ENCODE peak calls at places on chromosomes 6 and 20, in eight cellular contexts. One of them, this sample, is unnamed.

GRCh38 chr6:45789238-45789637 is 226.4 kb downstream of the CLIC5 start:
- DNase-seq in GDM1: no peak
- DNase-seq in cardiac fibroblast: no peak
- DNase-seq in activated naive CD4-positive, alpha-beta T cell: no peak
- DNase-seq in RPMI7951: no peak
- DNase-seq in fibroblast of the conjunctiva: no peak
- DNase-seq in activated CD8-positive, alpha-beta T cell treated with anti-CD3 and anti-CD28 coated beads, Interleukin-2, amount 10 ng/mL, durations not matched to agents 7 days and 5 days: no peak
- DNase-seq in CD8-positive, alpha-beta T cell: no peak
- DNase-seq in this sample: no peak

GRCh38 chr6:148358196-148358785 is 15.7 kb downstream of the SASH1 start:
- DNase-seq in cardiac fibroblast: peak
- DNase-seq in fibroblast of the conjunctiva: peak
- DNase-seq in CD8-positive, alpha-beta T cell: no peak
- DNase-seq in GDM1: no peak
- DNase-seq in RPMI7951: no peak
- DNase-seq in activated CD8-positive, alpha-beta T cell treated with anti-CD3 and anti-CD28 coated beads, Interleukin-2, amount 10 ng/mL, durations not matched to agents 7 days and 5 days: no peak
- DNase-seq in activated naive CD4-positive, alpha-beta T cell: no peak
- DNase-seq in this sample: peak

GRCh38 chr6:44923416-44923815 is 404.7 kb upstream of the RUNX2 start:
- DNase-seq in CD8-positive, alpha-beta T cell: no peak
- DNase-seq in activated CD8-positive, alpha-beta T cell treated with anti-CD3 and anti-CD28 coated beads, Interleukin-2, amount 10 ng/mL, durations not matched to agents 7 days and 5 days: no peak
- DNase-seq in cardiac fibroblast: no peak
- DNase-seq in activated naive CD4-positive, alpha-beta T cell: no peak
- DNase-seq in GDM1: no peak
- DNase-seq in RPMI7951: no peak
- DNase-seq in fibroblast of the conjunctiva: no peak
- DNase-seq in this sample: no peak

GRCh38 chr20:38806855-38807655 is 1.6 kb downstream of the PPP1R16B start:
- DNase-seq in CD8-positive, alpha-beta T cell: peak
- DNase-seq in RPMI7951: no peak
- DNase-seq in cardiac fibroblast: no peak
- DNase-seq in activated CD8-positive, alpha-beta T cell treated with anti-CD3 and anti-CD28 coated beads, Interleukin-2, amount 10 ng/mL, durations not matched to agents 7 days and 5 days: peak
- DNase-seq in GDM1: no peak
- DNase-seq in fibroblast of the conjunctiva: no peak
- DNase-seq in activated naive CD4-positive, alpha-beta T cell: no peak
- DNase-seq in this sample: no peak

GRCh38 chr6:160859822-160860221 is 131.7 kb upstream of the MAP3K4 start:
- DNase-seq in activated CD8-positive, alpha-beta T cell treated with anti-CD3 and anti-CD28 coated beads, Interleukin-2, amount 10 ng/mL, durations not matched to agents 7 days and 5 days: no peak
- DNase-seq in GDM1: no peak
- DNase-seq in cardiac fibroblast: no peak
- DNase-seq in fibroblast of the conjunctiva: no peak
- DNase-seq in CD8-positive, alpha-beta T cell: no peak
- DNase-seq in RPMI7951: no peak
- DNase-seq in activated naive CD4-positive, alpha-beta T cell: no peak
- DNase-seq in this sample: no peak

GRCh38 chr20:32037929-32038328 is 14.1 kb upstream of the HCK start:
- DNase-seq in activated CD8-positive, alpha-beta T cell treated with anti-CD3 and anti-CD28 coated beads, Interleukin-2, amount 10 ng/mL, durations not matched to agents 7 days and 5 days: no peak
- DNase-seq in fibroblast of the conjunctiva: peak
- DNase-seq in cardiac fibroblast: peak
- DNase-seq in CD8-positive, alpha-beta T cell: no peak
- DNase-seq in RPMI7951: peak
- DNase-seq in GDM1: no peak
- DNase-seq in activated naive CD4-positive, alpha-beta T cell: no peak
- DNase-seq in this sample: peak

GRCh38 chr6:140281236-140281635 is 906.8 kb upstream of the CITED2 start:
- DNase-seq in RPMI7951: no peak
- DNase-seq in cardiac fibroblast: no peak
- DNase-seq in fibroblast of the conjunctiva: no peak
- DNase-seq in GDM1: no peak
- DNase-seq in activated CD8-positive, alpha-beta T cell treated with anti-CD3 and anti-CD28 coated beads, Interleukin-2, amount 10 ng/mL, durations not matched to agents 7 days and 5 days: no peak
- DNase-seq in activated naive CD4-positive, alpha-beta T cell: no peak
- DNase-seq in CD8-positive, alpha-beta T cell: no peak
- DNase-seq in this sample: peak

GRCh38 chr6:28982476-28983266 is 22.4 kb downstream of the ZNF311 start:
- DNase-seq in RPMI7951: peak
- DNase-seq in cardiac fibroblast: peak
- DNase-seq in GDM1: peak
- DNase-seq in activated CD8-positive, alpha-beta T cell treated with anti-CD3 and anti-CD28 coated beads, Interleukin-2, amount 10 ng/mL, durations not matched to agents 7 days and 5 days: peak
- DNase-seq in activated naive CD4-positive, alpha-beta T cell: no peak
- DNase-seq in CD8-positive, alpha-beta T cell: no peak
- DNase-seq in fibroblast of the conjunctiva: peak
- DNase-seq in this sample: peak

GRCh38 chr6:42294759-42295158 is 77.1 kb upstream of the MRPS10 start:
- DNase-seq in cardiac fibroblast: peak
- DNase-seq in activated CD8-positive, alpha-beta T cell treated with anti-CD3 and anti-CD28 coated beads, Interleukin-2, amount 10 ng/mL, durations not matched to agents 7 days and 5 days: no peak
- DNase-seq in RPMI7951: peak
- DNase-seq in GDM1: no peak
- DNase-seq in activated naive CD4-positive, alpha-beta T cell: no peak
- DNase-seq in fibroblast of the conjunctiva: no peak
- DNase-seq in CD8-positive, alpha-beta T cell: no peak
- DNase-seq in this sample: peak

GRCh38 chr6:2426561-2427340 is 181.3 kb upstream of the GMDS start:
- DNase-seq in RPMI7951: peak
- DNase-seq in activated CD8-positive, alpha-beta T cell treated with anti-CD3 and anti-CD28 coated beads, Interleukin-2, amount 10 ng/mL, durations not matched to agents 7 days and 5 days: no peak
- DNase-seq in GDM1: no peak
- DNase-seq in CD8-positive, alpha-beta T cell: no peak
- DNase-seq in cardiac fibroblast: peak
- DNase-seq in activated naive CD4-positive, alpha-beta T cell: no peak
- DNase-seq in fibroblast of the conjunctiva: no peak
- DNase-seq in this sample: peak

GRCh38 chr6:85361643-85362014 is 88.3 kb upstream of the NT5E start:
- DNase-seq in activated naive CD4-positive, alpha-beta T cell: no peak
- DNase-seq in fibroblast of the conjunctiva: no peak
- DNase-seq in cardiac fibroblast: no peak
- DNase-seq in CD8-positive, alpha-beta T cell: no peak
- DNase-seq in activated CD8-positive, alpha-beta T cell treated with anti-CD3 and anti-CD28 coated beads, Interleukin-2, amount 10 ng/mL, durations not matched to agents 7 days and 5 days: no peak
- DNase-seq in GDM1: no peak
- DNase-seq in RPMI7951: no peak
- DNase-seq in this sample: no peak

GRCh38 chr20:37816003-37816402 is 86.9 kb upstream of the VSTM2L start:
- DNase-seq in RPMI7951: no peak
- DNase-seq in CD8-positive, alpha-beta T cell: no peak
- DNase-seq in GDM1: no peak
- DNase-seq in cardiac fibroblast: no peak
- DNase-seq in fibroblast of the conjunctiva: no peak
- DNase-seq in activated CD8-positive, alpha-beta T cell treated with anti-CD3 and anti-CD28 coated beads, Interleukin-2, amount 10 ng/mL, durations not matched to agents 7 days and 5 days: no peak
- DNase-seq in activated naive CD4-positive, alpha-beta T cell: no peak
- DNase-seq in this sample: no peak

GRCh38 chr6:7138921-7139358 is 31.2 kb downstream of the RREB1 start:
- DNase-seq in RPMI7951: no peak
- DNase-seq in fibroblast of the conjunctiva: no peak
- DNase-seq in activated naive CD4-positive, alpha-beta T cell: peak
- DNase-seq in GDM1: no peak
- DNase-seq in activated CD8-positive, alpha-beta T cell treated with anti-CD3 and anti-CD28 coated beads, Interleukin-2, amount 10 ng/mL, durations not matched to agents 7 days and 5 days: peak
- DNase-seq in cardiac fibroblast: no peak
- DNase-seq in CD8-positive, alpha-beta T cell: no peak
- DNase-seq in this sample: no peak

GRCh38 chr6:162443101-162443500 is 284.5 kb downstream of the PRKN start:
- DNase-seq in cardiac fibroblast: no peak
- DNase-seq in fibroblast of the conjunctiva: no peak
- DNase-seq in GDM1: no peak
- DNase-seq in activated CD8-positive, alpha-beta T cell treated with anti-CD3 and anti-CD28 coated beads, Interleukin-2, amount 10 ng/mL, durations not matched to agents 7 days and 5 days: no peak
- DNase-seq in activated naive CD4-positive, alpha-beta T cell: no peak
- DNase-seq in CD8-positive, alpha-beta T cell: no peak
- DNase-seq in RPMI7951: no peak
- DNase-seq in this sample: no peak

GRCh38 chr6:138297761-138298298 is 79.5 kb upstream of the PBOV1 start:
- DNase-seq in activated CD8-positive, alpha-beta T cell treated with anti-CD3 and anti-CD28 coated beads, Interleukin-2, amount 10 ng/mL, durations not matched to agents 7 days and 5 days: no peak
- DNase-seq in cardiac fibroblast: no peak
- DNase-seq in RPMI7951: peak
- DNase-seq in activated naive CD4-positive, alpha-beta T cell: no peak
- DNase-seq in fibroblast of the conjunctiva: no peak
- DNase-seq in CD8-positive, alpha-beta T cell: no peak
- DNase-seq in GDM1: no peak
- DNase-seq in this sample: no peak

GRCh38 chr6:142333431-142333830 is 31.6 kb downstream of the ADGRG6 start:
- DNase-seq in GDM1: no peak
- DNase-seq in fibroblast of the conjunctiva: no peak
- DNase-seq in CD8-positive, alpha-beta T cell: no peak
- DNase-seq in cardiac fibroblast: no peak
- DNase-seq in activated naive CD4-positive, alpha-beta T cell: no peak
- DNase-seq in activated CD8-positive, alpha-beta T cell treated with anti-CD3 and anti-CD28 coated beads, Interleukin-2, amount 10 ng/mL, durations not matched to agents 7 days and 5 days: no peak
- DNase-seq in RPMI7951: no peak
- DNase-seq in this sample: no peak

GRCh38 chr20:7437311-7437710 is 502.9 kb downstream of the HAO1 start:
- DNase-seq in CD8-positive, alpha-beta T cell: no peak
- DNase-seq in activated CD8-positive, alpha-beta T cell treated with anti-CD3 and anti-CD28 coated beads, Interleukin-2, amount 10 ng/mL, durations not matched to agents 7 days and 5 days: no peak
- DNase-seq in cardiac fibroblast: no peak
- DNase-seq in fibroblast of the conjunctiva: no peak
- DNase-seq in GDM1: no peak
- DNase-seq in activated naive CD4-positive, alpha-beta T cell: no peak
- DNase-seq in RPMI7951: no peak
- DNase-seq in this sample: no peak